ENCODE peak calls at places on chromosomes 4 and X, in seven cellular contexts. F, V, O, D, U, T and S are unnamed samples. For H3K4me1, the result is how much of the 10 kb centered on the place peaks cover.

GRCh38 chr4:48012819-48013218 is 3.7 kb downstream of the CNGA1 start:
- DNase-seq in F (no peak), V (no peak), O (no peak), D (no peak), U (no peak), T (no peak), S (no peak)

GRCh38 chr4:654871-655734 is 19.0 kb downstream of the ATP5ME start:
- DNase-seq in F (no peak), V (no peak), O (no peak), D (no peak), U (peak), T (no peak), S (peak)

GRCh38 chr4:127131527-127131926 is 501.2 kb upstream of the INTU start:
- DNase-seq in F (no peak), V (no peak), O (no peak), D (no peak), U (no peak), T (no peak), S (no peak)

GRCh38 chr4:167578906-167579305 is 344.6 kb upstream of the SPOCK3 start:
- DNase-seq in F (no peak), V (no peak), O (no peak), D (no peak), U (no peak), T (no peak), S (no peak)

GRCh38 chr4:89616382-89616781 is 220.6 kb downstream of the SNCA start:
- DNase-seq in F (no peak), V (no peak), O (no peak), D (no peak), U (no peak), T (no peak), S (no peak)

GRCh38 chr4:64727960-64728359 is 318.7 kb upstream of the TECRL start:
- DNase-seq in F (no peak), V (no peak), O (no peak), D (no peak), U (no peak), T (no peak), S (no peak)

GRCh38 chr4:138892483-138893386 is 122.8 kb upstream of the NOCT start:
- DNase-seq in F (no peak), V (no peak), O (no peak), D (no peak), U (no peak), T (peak), S (no peak)

GRCh38 chr4:6504900-6505496 is 32.6 kb upstream of the PPP2R2C start:
- DNase-seq in F (no peak), V (no peak), O (no peak), D (no peak), U (no peak), T (no peak), S (no peak)

GRCh38 chrX:115690554-115691216 is 129.7 kb downstream of the PLS3 start:
- DNase-seq in F (peak), V (no peak), O (peak), D (peak), U (no peak), T (peak), S (peak)

GRCh38 chr4:153634737-153635353 is 49.2 kb upstream of the TLR2 start:
- DNase-seq in F (no peak), V (no peak), O (no peak), D (no peak), U (no peak), T (no peak), S (no peak)

GRCh38 chrX:22063284-22063683 is 31.2 kb downstream of the PHEX start:
- DNase-seq in F (no peak), V (no peak), O (no peak), D (no peak), U (no peak), T (peak), S (no peak)

GRCh38 chrX:69079278-69079677 is 86.0 kb downstream of the PJA1 start:
- DNase-seq in F (no peak), V (no peak), O (no peak), D (no peak), U (no peak), T (no peak), S (no peak)

GRCh38 chr4:140839396-140839795 is 83.2 kb upstream of the TBC1D9 start:
- DNase-seq in F (no peak), V (no peak), O (no peak), D (no peak), U (no peak), T (no peak), S (no peak)

GRCh38 chr4:142565771-142566170 is 280.3 kb downstream of the INPP4B start:
- DNase-seq in F (no peak), V (no peak), O (no peak), D (no peak), U (no peak), T (no peak), S (no peak)

GRCh38 chr4:65669981-65670330 is 333 bp downstream of the EPHA5 start:
- DNase-seq in F (no peak), V (no peak), O (no peak), D (no peak), U (no peak), T (no peak), S (no peak)

GRCh38 chrX:41005445-41005992 is 79.7 kb upstream of the USP9X start:
- DNase-seq in F (no peak), V (no peak), O (no peak), D (no peak), U (no peak), T (no peak), S (no peak)

GRCh38 chr4:18214656-18215055 is 193.1 kb upstream of the LCORL start:
- DNase-seq in F (no peak), V (no peak), O (no peak), D (no peak), U (no peak), T (no peak), S (no peak)

GRCh38 chrX:101450951-101451350 is 34.3 kb upstream of the ARMCX4 start:
- DNase-seq in F (no peak), V (no peak), O (no peak), D (no peak), U (no peak), T (no peak), S (no peak)

GRCh38 chr4:28225005-28225404 is 1364.4 kb downstream of the STIM2 start:
- DNase-seq in F (no peak), V (no peak), O (no peak), D (no peak), U (no peak), T (peak), S (no peak)

GRCh38 chr4:179843370-179843769 is 2399.8 kb upstream of the TENM3 start:
- DNase-seq in F (no peak), V (no peak), O (no peak), D (no peak), U (no peak), T (no peak), S (no peak)

GRCh38 chr4:182093947-182094346 is 149.3 kb upstream of the TENM3 start:
- DNase-seq in F (no peak), V (no peak), O (no peak), D (no peak), U (no peak), T (no peak), S (no peak)

GRCh38 chr4:22510750-22511149 is 5.1 kb downstream of the ADGRA3 start:
- DNase-seq in F (no peak), V (no peak), O (no peak), D (no peak), U (no peak), T (no peak), S (no peak)

GRCh38 chr4:84502955-84503373 is 3.9 kb upstream of the NKX6-1 start:
- DNase-seq in F (no peak), V (no peak), O (no peak), D (no peak), U (no peak), T (no peak), S (no peak)

GRCh38 chr4:26815686-26816085 is 45.0 kb upstream of the STIM2 start:
- DNase-seq in F (no peak), V (no peak), O (no peak), D (no peak), U (no peak), T (no peak), S (no peak)

GRCh38 chr4:137360701-137361213 is 171.5 kb downstream of the PCDH18 start:
- DNase-seq in F (no peak), V (no peak), O (no peak), D (no peak), U (no peak), T (no peak), S (no peak)

GRCh38 chrX:107374831-107375230 is 74.6 kb upstream of the FRMPD3 start:
- DNase-seq in F (no peak), V (no peak), O (no peak), D (no peak), U (no peak), T (no peak), S (no peak)

GRCh38 chrX:107374116-107374515 is 75.3 kb upstream of the FRMPD3 start:
- DNase-seq in F (no peak), V (no peak), O (no peak), D (no peak), U (no peak), T (no peak), S (no peak)
- H3K27ac ChIP-seq in F (no peak), V (no peak), O (no peak), D (no peak), U (no peak), T (no peak), S (no peak)

DNA sequence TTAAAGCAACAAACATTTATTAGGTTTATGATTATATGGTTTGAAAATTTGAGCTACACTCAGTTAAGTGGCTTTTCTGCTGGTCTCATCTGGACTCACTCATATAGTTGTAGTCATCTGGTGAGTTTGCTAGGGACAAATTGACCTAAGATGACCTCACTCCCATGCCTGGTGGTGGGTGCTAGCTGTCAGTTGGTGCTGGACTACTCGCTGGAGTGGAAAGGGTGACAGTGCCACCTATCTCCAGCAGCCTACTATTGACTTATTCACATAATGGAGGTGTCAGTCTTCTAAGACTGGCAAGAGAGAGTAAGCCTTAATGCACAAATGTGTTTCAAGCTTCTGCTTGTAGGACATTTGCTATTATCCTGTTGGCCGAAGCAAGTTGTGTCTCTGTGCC is 88.2 kb downstream of the TASL start:
- DNase-seq in F (no peak), V (no peak), O (no peak), D (no peak), U (no peak), T (no peak), S (no peak)
- TF ChIP-seq CTCF in F (no peak), V (no peak), O (no peak), D (no peak), U (peak), T (no peak), S (no peak)

GRCh38 chrX:154730271-154730883 is 20.5 kb downstream of the GAB3 start:
- DNase-seq in F (no peak), V (no peak), O (peak), D (no peak), U (peak), T (peak), S (peak)

GRCh38 chrX:154727418-154728323 is 23.2 kb downstream of the GAB3 start:
- DNase-seq in F (no peak), V (no peak), O (peak), D (peak), U (peak), T (peak), S (peak)

GRCh38 chrX:154728791-154729190 is 22.1 kb downstream of the GAB3 start:
- DNase-seq in F (no peak), V (no peak), O (no peak), D (no peak), U (no peak), T (no peak), S (no peak)

GRCh38 chrX:154731203-154731602 is 19.7 kb downstream of the GAB3 start:
- DNase-seq in F (no peak), V (no peak), O (no peak), D (no peak), U (no peak), T (no peak), S (no peak)

GRCh38 chrX:154729439-154729838 is 21.4 kb downstream of the GAB3 start:
- DNase-seq in F (no peak), V (no peak), O (no peak), D (no peak), U (no peak), T (no peak), S (no peak)
- H3K4me1 ChIP-seq in F (under half), V (half or more), O (under half), D (under half), U (under half), T (half or more), S (half or more)

GRCh38 chr4:118281611-118282442 is 71.0 kb downstream of the PRSS12 start:
- DNase-seq in F (no peak), V (no peak), O (peak), D (no peak), U (peak), T (peak), S (no peak)
- H3K27ac ChIP-seq in F (no peak), V (no peak), O (no peak), D (no peak), U (no peak), T (peak), S (no peak)

GRCh38 chrX:7170903-7171302 is 22.9 kb upstream of the PUDP start:
- DNase-seq in F (no peak), V (no peak), O (no peak), D (no peak), U (no peak), T (no peak), S (no peak)
- TF ChIP-seq CTCF in F (no peak), V (peak), O (no peak), D (no peak), U (peak), T (peak), S (no peak)

GRCh38 chr4:1716065-1716945 is 4.2 kb upstream of the SLBP start:
- DNase-seq in F (no peak), V (no peak), O (no peak), D (no peak), U (no peak), T (no peak), S (no peak)
- H3K4me1 ChIP-seq in F (half or more), V (under half), O (under half), D (half or more), U (under half), T (under half), S (under half)

DNA sequence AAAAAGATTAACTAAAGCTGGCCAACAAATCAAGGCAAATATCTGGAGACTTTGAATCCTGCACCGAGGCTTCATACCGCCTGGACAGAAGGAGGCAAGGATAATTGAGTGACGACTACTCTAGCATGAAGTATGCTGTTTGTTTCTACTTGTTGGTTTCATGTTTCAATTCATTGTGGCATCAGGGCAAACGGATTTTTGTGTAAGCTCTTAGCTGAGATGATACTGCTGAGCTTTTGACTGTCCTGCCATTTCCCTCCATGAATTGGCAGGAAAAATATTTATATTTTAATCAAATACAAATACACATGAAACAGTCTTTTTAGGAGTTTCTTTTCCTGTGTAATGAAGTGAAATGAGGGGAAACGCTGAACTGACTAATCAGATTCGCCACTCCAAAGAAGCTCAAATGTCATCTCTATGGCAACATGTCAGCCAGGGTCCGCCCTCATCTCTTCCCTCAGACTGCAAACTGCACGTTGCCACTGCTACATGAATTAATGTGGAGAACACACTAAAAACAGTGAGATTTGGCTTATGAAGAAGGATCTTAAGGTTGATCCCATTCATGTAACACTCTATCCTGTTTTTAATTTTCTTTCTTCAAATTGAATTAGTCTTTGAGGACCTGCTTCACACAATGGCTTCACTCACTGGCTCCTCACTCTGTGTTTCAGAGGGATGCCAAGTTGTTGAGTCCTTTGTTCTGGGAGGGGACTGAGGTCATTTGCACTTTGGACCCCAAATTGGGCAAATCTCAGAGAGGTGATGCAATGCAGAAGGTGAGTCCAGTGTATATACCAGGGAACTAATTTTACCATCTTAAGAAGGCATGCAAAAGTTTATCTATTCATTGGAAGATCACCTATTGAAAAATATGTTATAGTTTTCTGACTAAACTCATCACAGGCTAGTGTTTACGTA is 149.6 kb upstream of the MID1 start:
- DNase-seq in F (no peak), V (no peak), O (peak), D (no peak), U (no peak), T (peak), S (no peak)
- H3K27ac ChIP-seq in F (peak), V (peak), O (no peak), D (no peak), U (no peak), T (peak), S (no peak)

GRCh38 chrX:15245896-15246295 is 24.0 kb downstream of the ASB9 start:
- DNase-seq in F (no peak), V (no peak), O (no peak), D (no peak), U (no peak), T (no peak), S (no peak)
- TF ChIP-seq CTCF in F (no peak), V (no peak), O (no peak), D (no peak), U (no peak), T (no peak), S (no peak)

GRCh38 chr4:118762146-118762545 is 73.8 kb downstream of the SEC24D start:
- DNase-seq in F (no peak), V (no peak), O (no peak), D (no peak), U (no peak), T (no peak), S (no peak)
- H3K4me1 ChIP-seq in F (half or more), V (half or more), O (under half), D (half or more), U (under half), T (under half), S (half or more)